ENCODE peak calls at places on chromosomes 5 and 9, in ten cellular contexts. L, K, E, Z, I, N, M, D, W and B are unnamed samples.

GRCh38 chr5:180173875-180174586 is 35.0 kb downstream of the RASGEF1C start:
- DNase-seq in I (no peak), L (no peak), E (no peak), W (no peak), K (no peak), N (no peak), Z (no peak), D (no peak), M (no peak), B (no peak)

GRCh38 chr5:10904862-10905432 is 143.9 kb upstream of the DAP start:
- DNase-seq in D (no peak), N (no peak), W (no peak), Z (no peak), K (no peak), I (no peak), L (no peak), E (no peak), M (no peak), B (no peak)

GRCh38 chr5:32852535-32852934 is 141.4 kb downstream of the NPR3 start:
- DNase-seq in E (peak; percentile 14), K (no peak), N (no peak), L (no peak), D (peak; percentile 39), M (no peak), Z (peak; percentile 15), I (no peak), W (peak; percentile 8), B (no peak)

GRCh38 chr9:2771661-2772060 is 54.4 kb downstream of the KCNV2 start:
- DNase-seq in L (no peak), M (no peak), Z (no peak), W (no peak), E (no peak), D (no peak), K (no peak), N (no peak), I (no peak), B (no peak)

GRCh38 chr9:126459965-126460843 is 133.6 kb downstream of the MVB12B start:
- DNase-seq in E (no peak), N (peak; percentile 67), K (no peak), L (peak; percentile 61), D (no peak), Z (no peak), W (no peak), M (no peak), I (no peak), B (no peak)

GRCh38 chr5:157516626-157517325 is 56.8 kb downstream of the NIPAL4 start:
- DNase-seq in I (peak; percentile 89), W (peak; percentile 39), M (no peak), E (no peak), N (no peak), Z (no peak), D (peak; percentile 86), K (peak; percentile 88), L (no peak), B (no peak)

GRCh38 chr9:123302348-123303214 is 34.2 kb upstream of the STRBP start:
- DNase-seq in I (no peak), W (no peak), E (no peak), L (no peak), D (no peak), K (peak; percentile 29), Z (no peak), N (peak; percentile 49), M (no peak), B (no peak)

GRCh38 chr9:128805661-128806060 is 12.6 kb upstream of the ENDOG start:
- DNase-seq in D (no peak), W (no peak), M (no peak), I (no peak), N (no peak), Z (no peak), E (no peak), L (peak; percentile 90), K (no peak), B (no peak)

GRCh38 chr5:79561525-79561893 is 47.6 kb upstream of the HOMER1 start:
- DNase-seq in N (no peak), M (no peak), W (no peak), L (no peak), D (no peak), K (no peak), I (no peak), E (no peak), Z (no peak), B (peak; percentile 7)

GRCh38 chr9:136484153-136485048 is 1.6 kb upstream of the SEC16A start:
- DNase-seq in M (no peak), L (no peak), E (peak; percentile 17), N (peak; percentile 92), Z (peak; percentile 58), W (peak; percentile 37), K (peak; percentile 79), I (peak; percentile 43), D (peak; percentile 54), B (no peak)

GRCh38 chr5:139384591-139385051 is 1.5 kb upstream of the SLC23A1 start:
- DNase-seq in W (no peak), M (no peak), L (no peak), D (no peak), I (no peak), N (peak; percentile 77), Z (no peak), E (peak; percentile 60), K (no peak), B (no peak)

GRCh38 chr9:115035872-115036612 is 81.9 kb downstream of the TNC start:
- DNase-seq in I (no peak), N (no peak), W (no peak), D (no peak), E (peak; percentile 61), K (no peak), Z (no peak), L (no peak), M (no peak), B (peak; percentile 62)

GRCh38 chr5:66810151-66810550 is 214.0 kb downstream of the MAST4 start:
- DNase-seq in D (no peak), Z (no peak), M (no peak), N (no peak), I (no peak), E (no peak), W (no peak), K (no peak), L (no peak), B (no peak)

GRCh38 chr5:128216860-128217531 is 133.4 kb downstream of the SLC12A2 start:
- DNase-seq in Z (no peak), M (no peak), N (no peak), D (no peak), K (no peak), E (no peak), L (no peak), W (no peak), I (no peak), B (no peak)

GRCh38 chr9:127569819-127570401 is 42.2 kb upstream of the STXBP1 start:
- DNase-seq in Z (no peak), L (no peak), E (peak; percentile 31), K (no peak), W (no peak), N (no peak), I (no peak), M (no peak), D (peak; percentile 36), B (peak; percentile 26)

GRCh38 chr9:87674565-87675299 is 51.2 kb upstream of the CTSL start:
- DNase-seq in M (peak; percentile 85), L (peak; percentile 9), W (no peak), E (no peak), Z (no peak), K (no peak), D (no peak), I (no peak), N (peak; percentile 31), B (peak; percentile 94)

GRCh38 chr9:6805532-6805931 is 47.8 kb downstream of the KDM4C start:
- DNase-seq in I (no peak), W (no peak), K (no peak), L (no peak), D (peak; percentile 71), N (no peak), M (no peak), E (no peak), Z (no peak), B (peak; percentile 5)

GRCh38 chr9:109010676-109011655 is 2.3 kb downstream of the CTNNAL1 start:
- DNase-seq in Z (no peak), K (no peak), W (peak; percentile 19), M (peak; percentile 45), D (peak; percentile 52), N (no peak), L (no peak), E (peak; percentile 54), I (no peak), B (peak; percentile 94)

GRCh38 chr9:15764131-15764530 is 211.3 kb downstream of the CCDC171 start:
- DNase-seq in N (no peak), D (no peak), E (no peak), K (no peak), Z (no peak), W (no peak), L (no peak), M (no peak), I (no peak), B (no peak)

GRCh38 chr9:112174965-112175795 is at the start of gene SUSD1:
- DNase-seq in W (peak; percentile 51), N (peak; percentile 88), M (peak; percentile 91), D (peak; percentile 49), K (no peak), I (no peak), Z (peak; percentile 33), E (peak; percentile 78), L (no peak), B (peak; percentile 71)
- TF ChIP-seq POLR2A in W (peak; percentile 36), N (no peak), M (peak; percentile 77), D (no peak), K (no peak), I (no peak), Z (peak; percentile 33), E (no peak), L (no peak), B (peak; percentile 54)

GRCh38 chr5:14463629-14464028 is 118.0 kb upstream of the OTULINL start:
- DNase-seq in L (no peak), K (no peak), E (peak; percentile 73), I (no peak), Z (no peak), M (peak; percentile 25), W (peak; percentile 58), N (peak; percentile 75), D (no peak), B (peak; percentile 57)
- TF ChIP-seq POLR2A in L (no peak), K (no peak), E (no peak), I (no peak), Z (no peak), M (no peak), W (no peak), N (no peak), D (no peak), B (no peak)

GRCh38 chr9:35518212-35518917 is 28.5 kb downstream of the RUSC2 start:
- DNase-seq in Z (peak; percentile 57), L (no peak), E (no peak), W (no peak), I (no peak), M (no peak), N (no peak), D (peak; percentile 69), K (no peak), B (no peak)
- TF ChIP-seq POLR2A in Z (peak; percentile 58), L (no peak), E (no peak), W (no peak), I (no peak), M (no peak), N (no peak), D (no peak), K (no peak), B (no peak)

DNA sequence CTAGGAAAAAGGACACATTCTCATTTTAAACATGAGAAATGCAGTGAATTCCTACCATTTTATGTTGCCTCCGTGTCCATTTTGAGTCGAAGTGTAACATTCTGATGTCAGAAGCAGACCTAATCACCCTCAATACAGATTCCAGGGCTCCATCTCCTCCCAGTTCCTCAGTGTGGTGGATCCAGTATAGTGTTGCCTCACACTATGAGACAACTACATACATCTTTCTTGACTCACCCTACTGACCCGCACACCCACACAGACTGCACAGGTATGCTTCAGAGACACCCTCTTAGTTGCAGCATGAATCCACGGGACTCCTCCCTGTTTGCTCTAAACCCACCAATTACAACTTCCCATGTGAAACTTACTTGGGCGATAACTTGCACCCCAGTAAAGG is 564.9 kb downstream of the SEMA5A start:
- DNase-seq in N (no peak), Z (no peak), L (no peak), M (no peak), W (no peak), K (no peak), D (no peak), I (no peak), E (no peak), B (no peak)
- TF ChIP-seq POLR2A in N (no peak), Z (no peak), L (no peak), M (no peak), W (no peak), K (no peak), D (no peak), I (no peak), E (no peak), B (no peak)